ENCODE peak calls at places on chromosomes 11 and 22, in ten cellular contexts. L, Z, N, C, A, M, G, B, I and Y are unnamed samples.

GRCh38 chr11:34653851-34654490 is 33.1 kb downstream of the EHF start:
- DNase-seq in N (peak; percentile 23), I (peak; percentile 90), B (peak; percentile 82), A (no peak), C (no peak), L (no peak), Z (no peak), M (no peak), G (no peak), Y (peak; percentile 80)

GRCh38 chr11:33567004-33567403 is 133.6 kb downstream of the C11orf91 start:
- DNase-seq in M (no peak), B (no peak), C (no peak), L (no peak), A (no peak), Z (no peak), G (no peak), N (no peak), I (no peak), Y (no peak)

GRCh38 chr11:68140496-68141246 is 19.5 kb upstream of the CHKA start:
- DNase-seq in A (no peak), G (no peak), I (no peak), C (peak; percentile 13), M (no peak), N (no peak), B (no peak), Z (no peak), L (no peak), Y (no peak)

GRCh38 chr11:119859684-119860083 is 130.7 kb upstream of the NECTIN1 start:
- DNase-seq in I (no peak), N (no peak), M (peak; percentile 22), Z (no peak), C (no peak), B (no peak), A (no peak), G (no peak), L (peak; percentile 16), Y (no peak)

GRCh38 chr11:123678246-123678645 is 23.8 kb upstream of the SCN3B start:
- DNase-seq in I (no peak), G (no peak), C (no peak), N (no peak), M (no peak), L (no peak), Z (no peak), A (no peak), B (no peak), Y (no peak)

GRCh38 chr11:75597636-75598035 is 35.6 kb downstream of the SERPINH1 start:
- DNase-seq in B (no peak), M (no peak), I (peak; percentile 17), N (peak; percentile 13), Z (no peak), G (no peak), A (no peak), L (no peak), C (peak; percentile 5), Y (no peak)

GRCh38 chr22:24845036-24845918 is 39.3 kb downstream of the SGSM1 start:
- DNase-seq in Z (peak; percentile 22), A (no peak), N (no peak), I (no peak), M (no peak), L (no peak), G (no peak), B (no peak), C (no peak), Y (no peak)

GRCh38 chr11:73072935-73073481 is 69.1 kb downstream of the FCHSD2 start:
- DNase-seq in Z (no peak), A (no peak), G (no peak), N (no peak), I (peak; percentile 31), M (no peak), L (no peak), B (no peak), C (no peak), Y (no peak)